ENCODE peak calls at places on chromosomes 2 and 18, in eight cellular contexts. Q is stomach; D is mesothelial cell of epicardium; V is activated T-helper 1 cell treated with Interleukin-2 at 50 U/mL for 16 hours; Z is CD8-positive, alpha-beta T cell; T is transverse colon; G is activated T-cell treated with anti-CD3 and anti-CD28 coated beads for 1 hour; U is T-helper 9 cell. A is an unnamed sample.

GRCh38 chr18:421236-422155 is 79.0 kb downstream of the COLEC12 start:
- DNase-seq in Q (no peak), D (no peak), V (no peak), Z (no peak), T (no peak), G (no peak), U (no peak), A (no peak)

GRCh38 chr18:59649575-59649974 is 47.6 kb downstream of the CCBE1 start:
- DNase-seq in Q (no peak), D (no peak), V (no peak), Z (no peak), T (no peak), G (no peak), U (no peak), A (no peak)

GRCh38 chr2:136242687-136243277 is 124.8 kb upstream of the CXCR4 start:
- DNase-seq in Q (peak; percentile 40), D (no peak), V (peak; percentile 44), Z (peak; percentile 51), T (peak; percentile 32), G (no peak), U (peak; percentile 18), A (no peak)

GRCh38 chr2:9990735-9991134 is 39.2 kb downstream of the GRHL1 start:
- DNase-seq in Q (no peak), D (no peak), V (no peak), Z (no peak), T (no peak), G (no peak), U (no peak), A (no peak)

GRCh38 chr2:179444056-179444455 is 179.4 kb upstream of the SESTD1 start:
- DNase-seq in Q (no peak), D (no peak), V (no peak), Z (no peak), T (no peak), G (no peak), U (no peak), A (no peak)

GRCh38 chr2:10839813-10840212 is 27.2 kb upstream of the PDIA6 start:
- DNase-seq in Q (no peak), D (no peak), V (no peak), Z (no peak), T (no peak), G (no peak), U (no peak), A (no peak)

GRCh38 chr2:117933884-117934354 is 80.0 kb downstream of the CCDC93 start:
- DNase-seq in Q (no peak), D (no peak), V (no peak), Z (no peak), T (no peak), G (no peak), U (no peak), A (no peak)

GRCh38 chr2:44946681-44947360 is 5.3 kb downstream of the SIX3 start:
- DNase-seq in Q (no peak), D (no peak), V (no peak), Z (no peak), T (no peak), G (no peak), U (no peak), A (no peak)

GRCh38 chr2:23213196-23213595 is 171.8 kb upstream of the KLHL29 start:
- DNase-seq in Q (no peak), D (no peak), V (no peak), Z (no peak), T (no peak), G (no peak), U (no peak), A (no peak)

GRCh38 chr2:135676031-135676430 is 65.6 kb upstream of the UBXN4 start:
- DNase-seq in Q (no peak), D (no peak), V (no peak), Z (no peak), T (no peak), G (no peak), U (no peak), A (no peak)

GRCh38 chr18:6997802-6998201 is 119.8 kb downstream of the LAMA1 start:
- DNase-seq in Q (no peak), D (no peak), V (no peak), Z (no peak), T (no peak), G (no peak), U (no peak), A (no peak)

GRCh38 chr18:3889803-3890202 is 439.8 kb downstream of the TGIF1 start:
- DNase-seq in Q (no peak), D (no peak), V (no peak), Z (no peak), T (no peak), G (no peak), U (no peak), A (no peak)

GRCh38 chr2:69946351-69947077 is 14.9 kb downstream of the ASPRV1 start:
- DNase-seq in Q (peak; percentile 38), D (no peak), V (peak; percentile 33), Z (peak; percentile 45), T (no peak), G (peak; percentile 33), U (peak; percentile 20), A (no peak)

GRCh38 chr2:143258126-143258892 is 129.1 kb downstream of the ARHGAP15 start:
- DNase-seq in Q (no peak), D (no peak), V (no peak), Z (no peak), T (no peak), G (no peak), U (no peak), A (no peak)

GRCh38 chr2:196697825-196698224 is 58.3 kb downstream of the CCDC150 start:
- DNase-seq in Q (no peak), D (no peak), V (no peak), Z (no peak), T (no peak), G (no peak), U (no peak), A (no peak)